ENCODE peak calls at places on chromosomes 16 and 17, in ten cellular contexts. One of them, this sample, is unnamed.

GRCh38 chr16:81035975-81036750 is 521 bp downstream of the ATMIN start:
- DNase-seq in Calu3: peak
- DNase-seq in stromal cell of bone marrow: peak
- DNase-seq in astrocyte of the spinal cord: peak
- DNase-seq in activated CD4-positive, alpha-beta T cell treated with anti-CD3 and anti-CD28 coated beads, Interleukin-2, amount 10 ng/mL, durations not matched to agents 7 days and 5 days: peak
- DNase-seq in activated gamma-delta T cell treated with Interleukin-2 at 50 U/mL for 16 hours: peak
- DNase-seq in body of pancreas: peak
- DNase-seq in T-helper 2 cell: peak
- DNase-seq in HS-5: no peak
- DNase-seq in hepatic stellate cell: peak
- DNase-seq in this sample: peak

GRCh38 chr17:1399366-1399678 is 700 bp downstream of the YWHAE start:
- DNase-seq in body of pancreas: peak
- DNase-seq in hepatic stellate cell: no peak
- DNase-seq in activated CD4-positive, alpha-beta T cell treated with anti-CD3 and anti-CD28 coated beads, Interleukin-2, amount 10 ng/mL, durations not matched to agents 7 days and 5 days: no peak
- DNase-seq in Calu3: no peak
- DNase-seq in stromal cell of bone marrow: no peak
- DNase-seq in HS-5: no peak
- DNase-seq in astrocyte of the spinal cord: no peak
- DNase-seq in activated gamma-delta T cell treated with Interleukin-2 at 50 U/mL for 16 hours: no peak
- DNase-seq in T-helper 2 cell: no peak
- DNase-seq in this sample: no peak

GRCh38 chr16:72092832-72093447 is 480 bp downstream of the TXNL4B start:
- DNase-seq in activated gamma-delta T cell treated with Interleukin-2 at 50 U/mL for 16 hours: no peak
- DNase-seq in HS-5: peak
- DNase-seq in hepatic stellate cell: peak
- DNase-seq in body of pancreas: peak
- DNase-seq in Calu3: peak
- DNase-seq in T-helper 2 cell: peak
- DNase-seq in activated CD4-positive, alpha-beta T cell treated with anti-CD3 and anti-CD28 coated beads, Interleukin-2, amount 10 ng/mL, durations not matched to agents 7 days and 5 days: no peak
- DNase-seq in stromal cell of bone marrow: peak
- DNase-seq in astrocyte of the spinal cord: peak
- DNase-seq in this sample: peak

GRCh38 chr17:66893382-66893781 is 58.5 kb downstream of the CACNG5 start:
- DNase-seq in body of pancreas: no peak
- DNase-seq in Calu3: no peak
- DNase-seq in astrocyte of the spinal cord: no peak
- DNase-seq in hepatic stellate cell: no peak
- DNase-seq in HS-5: no peak
- DNase-seq in activated CD4-positive, alpha-beta T cell treated with anti-CD3 and anti-CD28 coated beads, Interleukin-2, amount 10 ng/mL, durations not matched to agents 7 days and 5 days: no peak
- DNase-seq in T-helper 2 cell: no peak
- DNase-seq in stromal cell of bone marrow: no peak
- DNase-seq in activated gamma-delta T cell treated with Interleukin-2 at 50 U/mL for 16 hours: no peak
- DNase-seq in this sample: no peak

GRCh38 chr16:57000271-57001025 is 11.1 kb downstream of the NLRC5 start:
- DNase-seq in activated gamma-delta T cell treated with Interleukin-2 at 50 U/mL for 16 hours: peak
- DNase-seq in activated CD4-positive, alpha-beta T cell treated with anti-CD3 and anti-CD28 coated beads, Interleukin-2, amount 10 ng/mL, durations not matched to agents 7 days and 5 days: no peak
- DNase-seq in HS-5: peak
- DNase-seq in hepatic stellate cell: peak
- DNase-seq in body of pancreas: peak
- DNase-seq in T-helper 2 cell: peak
- DNase-seq in stromal cell of bone marrow: peak
- DNase-seq in astrocyte of the spinal cord: peak
- DNase-seq in Calu3: peak
- DNase-seq in this sample: no peak

GRCh38 chr17:65756760-65757159 is 195.3 kb upstream of the AXIN2 start:
- DNase-seq in stromal cell of bone marrow: no peak
- DNase-seq in hepatic stellate cell: no peak
- DNase-seq in body of pancreas: no peak
- DNase-seq in activated gamma-delta T cell treated with Interleukin-2 at 50 U/mL for 16 hours: no peak
- DNase-seq in activated CD4-positive, alpha-beta T cell treated with anti-CD3 and anti-CD28 coated beads, Interleukin-2, amount 10 ng/mL, durations not matched to agents 7 days and 5 days: no peak
- DNase-seq in Calu3: no peak
- DNase-seq in HS-5: no peak
- DNase-seq in astrocyte of the spinal cord: no peak
- DNase-seq in T-helper 2 cell: no peak
- DNase-seq in this sample: no peak

GRCh38 chr17:79137015-79137770 is 62.6 kb downstream of the ENGASE start:
- DNase-seq in T-helper 2 cell: no peak
- DNase-seq in body of pancreas: no peak
- DNase-seq in activated CD4-positive, alpha-beta T cell treated with anti-CD3 and anti-CD28 coated beads, Interleukin-2, amount 10 ng/mL, durations not matched to agents 7 days and 5 days: no peak
- DNase-seq in hepatic stellate cell: no peak
- DNase-seq in astrocyte of the spinal cord: no peak
- DNase-seq in HS-5: no peak
- DNase-seq in activated gamma-delta T cell treated with Interleukin-2 at 50 U/mL for 16 hours: no peak
- DNase-seq in stromal cell of bone marrow: no peak
- DNase-seq in Calu3: no peak
- DNase-seq in this sample: no peak

GRCh38 chr17:39141915-39142664 is 9.3 kb downstream of the PLXDC1 start:
- DNase-seq in astrocyte of the spinal cord: no peak
- DNase-seq in T-helper 2 cell: no peak
- DNase-seq in activated gamma-delta T cell treated with Interleukin-2 at 50 U/mL for 16 hours: no peak
- DNase-seq in activated CD4-positive, alpha-beta T cell treated with anti-CD3 and anti-CD28 coated beads, Interleukin-2, amount 10 ng/mL, durations not matched to agents 7 days and 5 days: no peak
- DNase-seq in HS-5: no peak
- DNase-seq in hepatic stellate cell: no peak
- DNase-seq in stromal cell of bone marrow: no peak
- DNase-seq in Calu3: no peak
- DNase-seq in body of pancreas: no peak
- DNase-seq in this sample: no peak

GRCh38 chr17:69267219-69267618 is 38.6 kb upstream of the ABCA10 start:
- DNase-seq in activated gamma-delta T cell treated with Interleukin-2 at 50 U/mL for 16 hours: no peak
- DNase-seq in body of pancreas: no peak
- DNase-seq in T-helper 2 cell: no peak
- DNase-seq in astrocyte of the spinal cord: no peak
- DNase-seq in HS-5: no peak
- DNase-seq in stromal cell of bone marrow: no peak
- DNase-seq in hepatic stellate cell: no peak
- DNase-seq in activated CD4-positive, alpha-beta T cell treated with anti-CD3 and anti-CD28 coated beads, Interleukin-2, amount 10 ng/mL, durations not matched to agents 7 days and 5 days: no peak
- DNase-seq in Calu3: no peak
- DNase-seq in this sample: no peak

GRCh38 chr17:71213936-71214335 is 906.9 kb upstream of the SOX9 start:
- DNase-seq in Calu3: no peak
- DNase-seq in stromal cell of bone marrow: no peak
- DNase-seq in HS-5: no peak
- DNase-seq in body of pancreas: no peak
- DNase-seq in activated CD4-positive, alpha-beta T cell treated with anti-CD3 and anti-CD28 coated beads, Interleukin-2, amount 10 ng/mL, durations not matched to agents 7 days and 5 days: no peak
- DNase-seq in activated gamma-delta T cell treated with Interleukin-2 at 50 U/mL for 16 hours: no peak
- DNase-seq in T-helper 2 cell: no peak
- DNase-seq in hepatic stellate cell: no peak
- DNase-seq in astrocyte of the spinal cord: no peak
- DNase-seq in this sample: no peak

GRCh38 chr16:48491517-48491916 is 106.3 kb upstream of the SIAH1 start:
- DNase-seq in activated gamma-delta T cell treated with Interleukin-2 at 50 U/mL for 16 hours: no peak
- DNase-seq in stromal cell of bone marrow: peak
- DNase-seq in Calu3: no peak
- DNase-seq in astrocyte of the spinal cord: peak
- DNase-seq in HS-5: no peak
- DNase-seq in hepatic stellate cell: no peak
- DNase-seq in body of pancreas: no peak
- DNase-seq in T-helper 2 cell: no peak
- DNase-seq in activated CD4-positive, alpha-beta T cell treated with anti-CD3 and anti-CD28 coated beads, Interleukin-2, amount 10 ng/mL, durations not matched to agents 7 days and 5 days: no peak
- DNase-seq in this sample: no peak

GRCh38 chr17:7491583-7491982 is 7.4 kb downstream of the POLR2A start:
- DNase-seq in hepatic stellate cell: no peak
- DNase-seq in body of pancreas: no peak
- DNase-seq in stromal cell of bone marrow: no peak
- DNase-seq in T-helper 2 cell: no peak
- DNase-seq in activated gamma-delta T cell treated with Interleukin-2 at 50 U/mL for 16 hours: no peak
- DNase-seq in Calu3: no peak
- DNase-seq in activated CD4-positive, alpha-beta T cell treated with anti-CD3 and anti-CD28 coated beads, Interleukin-2, amount 10 ng/mL, durations not matched to agents 7 days and 5 days: no peak
- DNase-seq in astrocyte of the spinal cord: no peak
- DNase-seq in HS-5: no peak
- DNase-seq in this sample: no peak

GRCh38 chr16:84462296-84463210 is 41.9 kb downstream of the MEAK7 start:
- DNase-seq in Calu3: no peak
- DNase-seq in hepatic stellate cell: no peak
- DNase-seq in activated gamma-delta T cell treated with Interleukin-2 at 50 U/mL for 16 hours: no peak
- DNase-seq in activated CD4-positive, alpha-beta T cell treated with anti-CD3 and anti-CD28 coated beads, Interleukin-2, amount 10 ng/mL, durations not matched to agents 7 days and 5 days: no peak
- DNase-seq in T-helper 2 cell: no peak
- DNase-seq in body of pancreas: no peak
- DNase-seq in astrocyte of the spinal cord: no peak
- DNase-seq in stromal cell of bone marrow: no peak
- DNase-seq in HS-5: no peak
- DNase-seq in this sample: no peak

GRCh38 chr17:41118721-41119120 is 548 bp upstream of the KRTAP4-11 start:
- DNase-seq in activated gamma-delta T cell treated with Interleukin-2 at 50 U/mL for 16 hours: no peak
- DNase-seq in Calu3: no peak
- DNase-seq in activated CD4-positive, alpha-beta T cell treated with anti-CD3 and anti-CD28 coated beads, Interleukin-2, amount 10 ng/mL, durations not matched to agents 7 days and 5 days: no peak
- DNase-seq in astrocyte of the spinal cord: no peak
- DNase-seq in hepatic stellate cell: no peak
- DNase-seq in T-helper 2 cell: no peak
- DNase-seq in body of pancreas: no peak
- DNase-seq in HS-5: no peak
- DNase-seq in stromal cell of bone marrow: no peak
- DNase-seq in this sample: no peak

GRCh38 chr17:18859256-18859655 is 1.3 kb downstream of the PRPSAP2 start:
- DNase-seq in hepatic stellate cell: peak
- DNase-seq in T-helper 2 cell: peak
- DNase-seq in Calu3: no peak
- DNase-seq in HS-5: no peak
- DNase-seq in activated gamma-delta T cell treated with Interleukin-2 at 50 U/mL for 16 hours: no peak
- DNase-seq in body of pancreas: no peak
- DNase-seq in activated CD4-positive, alpha-beta T cell treated with anti-CD3 and anti-CD28 coated beads, Interleukin-2, amount 10 ng/mL, durations not matched to agents 7 days and 5 days: no peak
- DNase-seq in stromal cell of bone marrow: no peak
- DNase-seq in astrocyte of the spinal cord: no peak
- DNase-seq in this sample: no peak

GRCh38 chr16:88957887-88958577 is 19.0 kb downstream of the CBFA2T3 start:
- DNase-seq in hepatic stellate cell: no peak
- DNase-seq in activated gamma-delta T cell treated with Interleukin-2 at 50 U/mL for 16 hours: no peak
- DNase-seq in stromal cell of bone marrow: no peak
- DNase-seq in body of pancreas: peak
- DNase-seq in T-helper 2 cell: peak
- DNase-seq in HS-5: no peak
- DNase-seq in activated CD4-positive, alpha-beta T cell treated with anti-CD3 and anti-CD28 coated beads, Interleukin-2, amount 10 ng/mL, durations not matched to agents 7 days and 5 days: peak
- DNase-seq in astrocyte of the spinal cord: no peak
- DNase-seq in Calu3: no peak
- DNase-seq in this sample: no peak

GRCh38 chr17:78774956-78775571 is 7.0 kb downstream of the CYTH1 start:
- DNase-seq in hepatic stellate cell: no peak
- DNase-seq in activated CD4-positive, alpha-beta T cell treated with anti-CD3 and anti-CD28 coated beads, Interleukin-2, amount 10 ng/mL, durations not matched to agents 7 days and 5 days: peak
- DNase-seq in activated gamma-delta T cell treated with Interleukin-2 at 50 U/mL for 16 hours: peak
- DNase-seq in HS-5: no peak
- DNase-seq in stromal cell of bone marrow: no peak
- DNase-seq in body of pancreas: no peak
- DNase-seq in T-helper 2 cell: peak
- DNase-seq in astrocyte of the spinal cord: no peak
- DNase-seq in Calu3: no peak
- DNase-seq in this sample: no peak

GRCh38 chr17:61862105-61862574 is 1.2 kb downstream of the BRIP1 start:
- DNase-seq in body of pancreas: no peak
- DNase-seq in activated CD4-positive, alpha-beta T cell treated with anti-CD3 and anti-CD28 coated beads, Interleukin-2, amount 10 ng/mL, durations not matched to agents 7 days and 5 days: no peak
- DNase-seq in activated gamma-delta T cell treated with Interleukin-2 at 50 U/mL for 16 hours: no peak
- DNase-seq in stromal cell of bone marrow: no peak
- DNase-seq in hepatic stellate cell: peak
- DNase-seq in Calu3: no peak
- DNase-seq in HS-5: no peak
- DNase-seq in astrocyte of the spinal cord: peak
- DNase-seq in T-helper 2 cell: no peak
- DNase-seq in this sample: no peak

GRCh38 chr17:1487939-1488825 is 4.3 kb downstream of the MYO1C start:
- DNase-seq in T-helper 2 cell: peak
- DNase-seq in body of pancreas: peak
- DNase-seq in stromal cell of bone marrow: peak
- DNase-seq in activated CD4-positive, alpha-beta T cell treated with anti-CD3 and anti-CD28 coated beads, Interleukin-2, amount 10 ng/mL, durations not matched to agents 7 days and 5 days: peak
- DNase-seq in astrocyte of the spinal cord: peak
- DNase-seq in Calu3: peak
- DNase-seq in HS-5: no peak
- DNase-seq in activated gamma-delta T cell treated with Interleukin-2 at 50 U/mL for 16 hours: peak
- DNase-seq in hepatic stellate cell: peak
- DNase-seq in this sample: peak

GRCh38 chr17:74190807-74191206 is 12.7 kb upstream of the RPL38 start:
- DNase-seq in body of pancreas: no peak
- DNase-seq in astrocyte of the spinal cord: no peak
- DNase-seq in activated gamma-delta T cell treated with Interleukin-2 at 50 U/mL for 16 hours: no peak
- DNase-seq in activated CD4-positive, alpha-beta T cell treated with anti-CD3 and anti-CD28 coated beads, Interleukin-2, amount 10 ng/mL, durations not matched to agents 7 days and 5 days: no peak
- DNase-seq in T-helper 2 cell: no peak
- DNase-seq in hepatic stellate cell: no peak
- DNase-seq in stromal cell of bone marrow: no peak
- DNase-seq in Calu3: no peak
- DNase-seq in HS-5: no peak
- DNase-seq in this sample: no peak

GRCh38 chr17:67359960-67360817 is 6.2 kb downstream of the PSMD12 start:
- DNase-seq in T-helper 2 cell: peak
- DNase-seq in hepatic stellate cell: no peak
- DNase-seq in activated gamma-delta T cell treated with Interleukin-2 at 50 U/mL for 16 hours: peak
- DNase-seq in body of pancreas: no peak
- DNase-seq in stromal cell of bone marrow: no peak
- DNase-seq in activated CD4-positive, alpha-beta T cell treated with anti-CD3 and anti-CD28 coated beads, Interleukin-2, amount 10 ng/mL, durations not matched to agents 7 days and 5 days: peak
- DNase-seq in astrocyte of the spinal cord: peak
- DNase-seq in Calu3: peak
- DNase-seq in HS-5: no peak
- DNase-seq in this sample: no peak

GRCh38 chr17:39653662-39654331 is 11.4 kb upstream of the TCAP start:
- DNase-seq in body of pancreas: peak
- DNase-seq in T-helper 2 cell: peak
- DNase-seq in astrocyte of the spinal cord: no peak
- DNase-seq in activated CD4-positive, alpha-beta T cell treated with anti-CD3 and anti-CD28 coated beads, Interleukin-2, amount 10 ng/mL, durations not matched to agents 7 days and 5 days: peak
- DNase-seq in hepatic stellate cell: peak
- DNase-seq in stromal cell of bone marrow: no peak
- DNase-seq in HS-5: no peak
- DNase-seq in Calu3: peak
- DNase-seq in activated gamma-delta T cell treated with Interleukin-2 at 50 U/mL for 16 hours: peak
- DNase-seq in this sample: peak

GRCh38 chr17:14091367-14091766 is 22.1 kb downstream of the COX10 start:
- DNase-seq in activated CD4-positive, alpha-beta T cell treated with anti-CD3 and anti-CD28 coated beads, Interleukin-2, amount 10 ng/mL, durations not matched to agents 7 days and 5 days: no peak
- DNase-seq in hepatic stellate cell: no peak
- DNase-seq in astrocyte of the spinal cord: peak
- DNase-seq in stromal cell of bone marrow: no peak
- DNase-seq in activated gamma-delta T cell treated with Interleukin-2 at 50 U/mL for 16 hours: no peak
- DNase-seq in T-helper 2 cell: no peak
- DNase-seq in Calu3: no peak
- DNase-seq in body of pancreas: no peak
- DNase-seq in HS-5: no peak
- DNase-seq in this sample: no peak

GRCh38 chr16:15880909-15881308 is 7.5 kb downstream of the CEP20 start:
- DNase-seq in astrocyte of the spinal cord: no peak
- DNase-seq in activated gamma-delta T cell treated with Interleukin-2 at 50 U/mL for 16 hours: no peak
- DNase-seq in stromal cell of bone marrow: no peak
- DNase-seq in body of pancreas: no peak
- DNase-seq in activated CD4-positive, alpha-beta T cell treated with anti-CD3 and anti-CD28 coated beads, Interleukin-2, amount 10 ng/mL, durations not matched to agents 7 days and 5 days: no peak
- DNase-seq in T-helper 2 cell: no peak
- DNase-seq in Calu3: no peak
- DNase-seq in hepatic stellate cell: no peak
- DNase-seq in HS-5: no peak
- DNase-seq in this sample: no peak

GRCh38 chr16:57115504-57116182 is 23.3 kb downstream of the CPNE2 start:
- DNase-seq in Calu3: no peak
- DNase-seq in astrocyte of the spinal cord: peak
- DNase-seq in T-helper 2 cell: no peak
- DNase-seq in HS-5: no peak
- DNase-seq in body of pancreas: peak
- DNase-seq in activated gamma-delta T cell treated with Interleukin-2 at 50 U/mL for 16 hours: no peak
- DNase-seq in hepatic stellate cell: peak
- DNase-seq in activated CD4-positive, alpha-beta T cell treated with anti-CD3 and anti-CD28 coated beads, Interleukin-2, amount 10 ng/mL, durations not matched to agents 7 days and 5 days: no peak
- DNase-seq in stromal cell of bone marrow: no peak
- DNase-seq in this sample: no peak